ENCODE peak calls at places on chromosomes 6 and 20, in four cellular contexts. X, T, E and N are unnamed samples.

GRCh38 chr6:127868338-127868737 is 32.5 kb downstream of the THEMIS start:
- DNase-seq in T (no peak), X (no peak), E (no peak), N (no peak)

GRCh38 chr6:90502866-90503407 is 83.9 kb downstream of the MAP3K7 start:
- DNase-seq in X (no peak), E (no peak), T (no peak), N (no peak)

GRCh38 chr6:44269921-44270525 is at the start of gene TMEM151B:
- DNase-seq in X (no peak), E (no peak), T (no peak), N (no peak)

GRCh38 chr6:129667621-129668020 is 42.4 kb downstream of the ARHGAP18 start:
- DNase-seq in E (no peak), T (no peak), X (no peak), N (no peak)

GRCh38 chr20:21395666-21396044 is 1.7 kb downstream of the NKX2-4 start:
- DNase-seq in X (peak; percentile 60), E (no peak), T (no peak), N (peak; percentile 42)

GRCh38 chr6:123962508-123962907 is 158.8 kb downstream of the NKAIN2 start:
- DNase-seq in E (no peak), X (peak; percentile 78), T (no peak), N (no peak)

GRCh38 chr6:125215252-125215819 is 61.8 kb downstream of the TPD52L1 start:
- DNase-seq in T (no peak), X (no peak), E (no peak), N (no peak)

GRCh38 chr6:21115111-21115510 is 478.4 kb upstream of the SOX4 start:
- DNase-seq in T (no peak), X (no peak), E (no peak), N (no peak)

GRCh38 chr6:80163754-80164187 is 57.3 kb downstream of the BCKDHB start:
- DNase-seq in E (no peak), T (no peak), X (no peak), N (no peak)

GRCh38 chr6:83466328-83466727 is 35.5 kb upstream of the ME1 start:
- DNase-seq in X (no peak), T (no peak), E (no peak), N (no peak)

GRCh38 chr6:167799033-167799933 is 27.4 kb upstream of the AFDN start:
- DNase-seq in X (no peak), E (no peak), T (no peak), N (no peak)

GRCh38 chr6:41785689-41786450 is 1.6 kb upstream of the TOMM6 start:
- DNase-seq in T (no peak), X (peak; percentile 87), E (no peak), N (no peak)

GRCh38 chr6:165663736-165664552 is 903 bp upstream of the PDE10A start:
- DNase-seq in E (no peak), X (no peak), T (no peak), N (no peak)

GRCh38 chr6:82381278-82381677 is 17.7 kb downstream of the TPBG start:
- DNase-seq in X (no peak), T (no peak), E (no peak), N (no peak)

GRCh38 chr6:21164768-21165326 is 428.7 kb upstream of the SOX4 start:
- DNase-seq in T (no peak), X (no peak), E (no peak), N (no peak)

GRCh38 chr6:15595461-15596173 is 67.2 kb downstream of the DTNBP1 start:
- DNase-seq in X (no peak), T (no peak), E (no peak), N (no peak)

GRCh38 chr20:62936996-62937352 is 973 bp upstream of the GID8 start:
- DNase-seq in X (no peak), T (no peak), E (no peak), N (no peak)

GRCh38 chr6:108742041-108742440 is 106.2 kb upstream of the ARMC2 start:
- DNase-seq in T (no peak), E (no peak), X (no peak), N (no peak)

GRCh38 chr20:651713-652610 is 1.0 kb downstream of the SRXN1 start:
- DNase-seq in T (no peak), E (no peak), X (peak; percentile 54), N (no peak)

GRCh38 chr6:108989700-108990099 is 104.9 kb downstream of the SESN1 start:
- DNase-seq in E (no peak), X (no peak), T (no peak), N (no peak)